ENCODE peak calls at places on chromosomes 13 and 19, in eight cellular contexts. L is testis; V is body of pancreas; N is fibroblast of lung; X is effector memory CD4-positive, alpha-beta T cell; O is CD8-positive, alpha-beta memory T cell; U is GM23338; R is lung. M is an unnamed sample.

GRCh38 chr13:84137292-84137691 is 255.0 kb upstream of the SLITRK1 start:
- DNase-seq in L (no peak), V (no peak), N (peak), X (peak), O (peak), U (no peak), R (no peak), M (no peak)

GRCh38 chr13:43511260-43511970 is 275.4 kb downstream of the ENOX1 start:
- DNase-seq in L (no peak), V (no peak), N (no peak), X (no peak), O (no peak), U (no peak), R (no peak), M (no peak)

GRCh38 chr13:35596299-35596698 is 119.8 kb upstream of the MAB21L1 start:
- DNase-seq in L (no peak), V (no peak), N (no peak), X (no peak), O (no peak), U (no peak), R (no peak), M (no peak)

GRCh38 chr19:55694241-55694655 is 19.2 kb downstream of the EPN1 start:
- DNase-seq in L (no peak), V (no peak), N (no peak), X (no peak), O (no peak), U (no peak), R (no peak), M (no peak)

GRCh38 chr13:103222683-103223082 is 156.5 kb upstream of the SLC10A2 start:
- DNase-seq in L (no peak), V (no peak), N (no peak), X (no peak), O (no peak), U (no peak), R (no peak), M (no peak)

GRCh38 chr13:29718694-29719093 is 123.2 kb upstream of the SLC7A1 start:
- DNase-seq in L (no peak), V (no peak), N (no peak), X (no peak), O (no peak), U (no peak), R (no peak), M (no peak)

GRCh38 chr13:98482476-98483444 is 94.1 kb downstream of the STK24 start:
- DNase-seq in L (peak), V (peak), N (peak), X (no peak), O (no peak), U (peak), R (peak), M (peak)

GRCh38 chr13:80862466-80862865 is 521.5 kb upstream of the SPRY2 start:
- DNase-seq in L (no peak), V (no peak), N (no peak), X (no peak), O (no peak), U (peak), R (no peak), M (no peak)

GRCh38 chr13:29543230-29544215 is 52.0 kb downstream of the SLC7A1 start:
- DNase-seq in L (no peak), V (no peak), N (peak), X (no peak), O (no peak), U (peak), R (no peak), M (no peak)

GRCh38 chr13:26476744-26477129 is 80.7 kb upstream of the WASF3 start:
- DNase-seq in L (no peak), V (no peak), N (no peak), X (no peak), O (no peak), U (no peak), R (no peak), M (no peak)

GRCh38 chr13:26473571-26474230 is 83.8 kb upstream of the WASF3 start:
- DNase-seq in L (no peak), V (no peak), N (no peak), X (no peak), O (no peak), U (no peak), R (no peak), M (no peak)

GRCh38 chr13:26476111-26476743 is 81.3 kb upstream of the WASF3 start:
- DNase-seq in L (peak), V (no peak), N (peak), X (no peak), O (no peak), U (peak), R (no peak), M (peak)

GRCh38 chr13:26474286-26474685 is 83.2 kb upstream of the WASF3 start:
- DNase-seq in L (no peak), V (no peak), N (no peak), X (no peak), O (no peak), U (no peak), R (no peak), M (no peak)

GRCh38 chr13:26475176-26476110 is 82.0 kb upstream of the WASF3 start:
- DNase-seq in L (no peak), V (no peak), N (no peak), X (no peak), O (no peak), U (peak), R (no peak), M (no peak)
- H3K4me3 ChIP-seq in L (peak), V (no peak), N (no peak), X (no peak), O (no peak), U (peak), R (no peak), M (peak)

GRCh38 chr19:7881910-7882309 is 6.4 kb upstream of the LRRC8E start:
- DNase-seq in L (no peak), V (no peak), N (no peak), X (no peak), O (no peak), U (no peak), R (no peak), M (no peak)

GRCh38 chr19:7887408-7888144 is 734 bp upstream of the LRRC8E start:
- DNase-seq in L (no peak), V (no peak), N (no peak), X (no peak), O (no peak), U (peak), R (no peak), M (no peak)

GRCh38 chr19:7883105-7883504 is 5.2 kb upstream of the LRRC8E start:
- DNase-seq in L (no peak), V (no peak), N (no peak), X (no peak), O (no peak), U (no peak), R (no peak), M (no peak)

GRCh38 chr19:7885818-7886217 is 2.5 kb upstream of the LRRC8E start:
- DNase-seq in L (no peak), V (no peak), N (no peak), X (no peak), O (no peak), U (no peak), R (no peak), M (no peak)

DNA sequence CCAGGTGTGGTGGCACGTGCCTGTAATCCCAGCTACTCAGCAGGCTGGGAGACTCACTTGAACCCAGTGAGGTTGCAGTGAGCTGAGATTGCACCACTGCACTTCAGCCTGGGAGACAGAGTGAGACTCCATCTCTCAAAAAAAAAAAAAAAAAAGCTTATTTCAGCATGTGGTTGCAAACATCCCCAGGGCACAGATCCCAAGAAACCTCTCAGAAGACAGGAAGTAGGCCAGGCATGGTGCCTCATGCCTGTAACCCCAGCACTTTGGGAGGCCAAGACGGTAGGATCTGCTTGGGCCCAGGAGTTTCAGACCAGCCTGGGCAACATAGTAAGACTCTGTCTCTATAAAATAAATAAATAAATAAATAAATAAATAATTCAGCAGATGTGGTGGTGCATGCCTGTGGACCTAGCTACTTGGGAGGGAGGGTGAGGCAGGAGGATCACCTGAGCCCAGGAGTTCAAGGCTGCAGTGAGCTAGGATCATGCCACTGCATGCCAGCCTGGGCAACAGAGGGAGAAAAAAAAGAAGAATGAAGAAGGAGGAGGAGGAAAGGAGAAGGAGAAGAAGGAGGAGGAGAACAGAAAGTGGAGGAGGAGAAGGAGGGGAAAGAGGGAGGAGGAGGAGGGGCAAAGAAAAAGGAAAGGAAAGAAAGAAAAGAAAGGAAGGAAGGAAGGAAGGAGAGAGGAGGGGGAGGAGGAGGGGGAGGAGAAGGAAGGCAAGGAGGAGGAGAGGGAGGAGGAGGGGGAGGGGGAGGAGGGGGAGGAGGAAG is 4.3 kb upstream of the LRRC8E start:
- DNase-seq in L (no peak), V (no peak), N (no peak), X (no peak), O (no peak), U (no peak), R (no peak), M (no peak)
- H3K27ac ChIP-seq in L (no peak), V (no peak), N (no peak), X (no peak), O (no peak), U (no peak), R (no peak), M (no peak)

GRCh38 chr19:3814648-3815047 is 28.5 kb upstream of the MATK start:
- DNase-seq in L (no peak), V (no peak), N (no peak), X (no peak), O (no peak), U (no peak), R (no peak), M (no peak)

GRCh38 chr19:3816566-3817218 is 30.5 kb upstream of the MATK start:
- DNase-seq in L (no peak), V (no peak), N (no peak), X (no peak), O (no peak), U (no peak), R (no peak), M (no peak)

GRCh38 chr19:3809881-3810707 is 23.9 kb upstream of the MATK start:
- DNase-seq in L (no peak), V (no peak), N (no peak), X (no peak), O (no peak), U (no peak), R (no peak), M (peak)

GRCh38 chr19:3810708-3811355 is 24.7 kb upstream of the MATK start:
- DNase-seq in L (no peak), V (no peak), N (no peak), X (no peak), O (no peak), U (no peak), R (no peak), M (no peak)

GRCh38 chr19:3813473-3814392 is 27.6 kb upstream of the MATK start:
- DNase-seq in L (no peak), V (no peak), N (no peak), X (no peak), O (no peak), U (no peak), R (no peak), M (no peak)
- H3K4me3 ChIP-seq in L (no peak), V (no peak), N (no peak), X (no peak), O (peak), U (no peak), R (no peak), M (no peak)

GRCh38 chr19:11375143-11375948 is 880 bp downstream of the SWSAP1 start:
- DNase-seq in L (peak), V (peak), N (no peak), X (peak), O (peak), U (peak), R (peak), M (peak)
- H3K27ac ChIP-seq in L (peak), V (peak), N (peak), X (peak), O (peak), U (peak), R (peak), M (peak)

M was measured in right cardiac atrium.